ENCODE peak calls at places on chromosomes 3 and 15, in nine cellular contexts. U, W, Y, J, Z, C, O, B and E are unnamed samples.

GRCh38 chr15:39583586-39584265 is 2.8 kb downstream of the THBS1 start:
- DNase-seq in W (no peak), B (no peak), Z (no peak), O (no peak), J (no peak), C (peak), Y (no peak), U (no peak), E (no peak)

GRCh38 chr3:55885721-55886120 is 398.6 kb upstream of the WNT5A start:
- DNase-seq in B (no peak), Y (no peak), W (no peak), Z (no peak), J (no peak), O (no peak), U (no peak), C (peak), E (no peak)

GRCh38 chr15:95252404-95252803 is 1021.0 kb downstream of the MCTP2 start:
- DNase-seq in C (peak), Z (no peak), W (no peak), O (no peak), B (no peak), U (no peak), Y (no peak), J (no peak), E (no peak)

GRCh38 chr15:57892181-57892580 is 173.3 kb downstream of the ALDH1A2 start:
- DNase-seq in O (no peak), C (peak), W (no peak), B (no peak), J (no peak), Y (no peak), U (no peak), Z (no peak), E (no peak)

GRCh38 chr3:113255100-113255853 is 43.9 kb downstream of the BOC start:
- DNase-seq in J (no peak), W (no peak), C (no peak), U (no peak), Z (no peak), Y (no peak), O (no peak), B (no peak), E (no peak)

GRCh38 chr3:122094125-122094524 is 39.0 kb downstream of the CD86 start:
- DNase-seq in U (no peak), O (no peak), W (no peak), J (no peak), Z (no peak), C (no peak), Y (no peak), B (no peak), E (no peak)

GRCh38 chr3:137641879-137642278 is 122.2 kb upstream of the SOX14 start:
- DNase-seq in C (no peak), W (no peak), J (no peak), U (no peak), Y (no peak), O (no peak), B (no peak), Z (no peak), E (no peak)

GRCh38 chr3:186882881-186883685 is 40.6 kb downstream of the ADIPOQ start:
- DNase-seq in Z (no peak), B (no peak), U (no peak), C (peak), W (peak), Y (no peak), J (no peak), O (peak), E (no peak)

GRCh38 chr3:16299746-16300145 is 34.7 kb downstream of the OXNAD1 start:
- DNase-seq in C (no peak), W (no peak), O (no peak), B (no peak), Z (no peak), Y (no peak), U (no peak), J (no peak), E (no peak)

GRCh38 chr3:89613241-89613640 is 505.8 kb downstream of the EPHA3 start:
- DNase-seq in Y (no peak), B (no peak), C (no peak), O (no peak), W (no peak), Z (no peak), U (no peak), J (no peak), E (no peak)

GRCh38 chr15:31197497-31198414 is 96.2 kb upstream of the TRPM1 start:
- DNase-seq in B (no peak), Z (peak), Y (no peak), C (peak), W (no peak), O (no peak), U (peak), J (no peak), E (peak)

GRCh38 chr15:55795031-55795430 is 52.1 kb upstream of the PRTG start:
- DNase-seq in Y (no peak), J (no peak), W (no peak), U (no peak), O (no peak), B (no peak), Z (no peak), C (no peak), E (no peak)

GRCh38 chr3:33218446-33219174 is at the start of gene SUSD5:
- DNase-seq in J (no peak), U (peak), W (no peak), B (peak), Y (peak), Z (peak), O (no peak), C (no peak), E (no peak)

GRCh38 chr15:77168616-77169015 is 97.7 kb upstream of the TSPAN3 start:
- DNase-seq in Z (no peak), O (no peak), Y (no peak), C (no peak), J (no peak), U (no peak), B (no peak), W (no peak), E (no peak)

GRCh38 chr15:74316116-74316515 is 51.3 kb downstream of the CYP11A1 start:
- DNase-seq in B (no peak), Z (peak), C (no peak), Y (no peak), U (peak), W (no peak), O (no peak), J (no peak), E (no peak)